ENCODE peak calls at places on chromosomes 7 and 10, in six cellular contexts. J, U, V, H, F and X are unnamed samples.

GRCh38 chr7:2529161-2530075 is 9.8 kb downstream of the LFNG start:
- DNase-seq in J (peak), H (peak), V (peak), U (no peak), F (peak), X (peak)

GRCh38 chr7:148261996-148262688 is 328.4 kb upstream of the C7orf33 start:
- DNase-seq in U (no peak), V (no peak), J (no peak), F (no peak), H (no peak), X (no peak)

GRCh38 chr7:28169166-28169713 is 11.4 kb downstream of the JAZF1 start:
- DNase-seq in V (no peak), U (no peak), H (no peak), F (no peak), J (no peak), X (no peak)

GRCh38 chr7:157528785-157529341 is 192.1 kb downstream of the DNAJB6 start:
- DNase-seq in H (no peak), F (no peak), J (no peak), U (no peak), V (peak), X (peak)

GRCh38 chr10:26557641-26558014 is 119.5 kb downstream of the APBB1IP start:
- DNase-seq in H (no peak), F (no peak), J (no peak), U (no peak), V (no peak), X (no peak)

GRCh38 chr7:157875230-157876179 is 538.7 kb downstream of the DNAJB6 start:
- DNase-seq in H (no peak), J (no peak), U (no peak), V (no peak), F (no peak), X (no peak)

GRCh38 chr7:1086588-1087461 is 1.1 kb upstream of the GPER1 start:
- DNase-seq in F (peak), U (peak), H (peak), V (peak), J (peak), X (peak)

GRCh38 chr7:46551603-46552002 is 630.5 kb upstream of the IGFBP3 start:
- DNase-seq in V (no peak), H (no peak), J (no peak), F (no peak), U (no peak), X (no peak)

GRCh38 chr10:25530306-25530705 is 355.5 kb downstream of the GPR158 start:
- DNase-seq in H (no peak), V (no peak), F (no peak), J (no peak), U (peak), X (no peak)

GRCh38 chr7:115941703-115942268 is 88.8 kb downstream of the TFEC start:
- DNase-seq in U (no peak), H (no peak), F (no peak), J (no peak), V (no peak), X (no peak)

GRCh38 chr7:129872054-129872453 is 80.7 kb downstream of the UBE2H start:
- DNase-seq in V (no peak), F (no peak), J (no peak), U (no peak), H (no peak), X (no peak)

GRCh38 chr10:123637326-123637880 is 28.8 kb upstream of the GPR26 start:
- DNase-seq in V (no peak), F (no peak), J (no peak), U (no peak), H (no peak), X (no peak)

GRCh38 chr10:132630666-132631347 is 93.2 kb downstream of the INPP5A start:
- DNase-seq in V (peak), U (no peak), F (peak), H (peak), J (no peak), X (no peak)

GRCh38 chr10:47260505-47261111 is 39.4 kb upstream of the GDF10 start:
- DNase-seq in F (no peak), V (no peak), U (no peak), H (no peak), J (peak), X (no peak)

GRCh38 chr7:40234046-40234445 is 99.2 kb downstream of the SUGCT start:
- DNase-seq in V (no peak), F (peak), J (no peak), H (no peak), U (no peak), X (no peak)

GRCh38 chr7:87627634-87627994 is 584 bp upstream of the RUNDC3B start:
- DNase-seq in F (peak), V (no peak), U (peak), H (peak), J (peak), X (no peak)

GRCh38 chr7:94056796-94057207 is 52.6 kb upstream of the BET1 start:
- DNase-seq in H (no peak), F (no peak), V (no peak), U (no peak), J (no peak), X (no peak)

GRCh38 chr7:92698237-92698841 is 108.1 kb upstream of the FAM133B start:
- DNase-seq in J (no peak), V (no peak), F (peak), H (peak), U (peak), X (no peak)

GRCh38 chr10:116627386-116627933 is 6.7 kb downstream of the PNLIPRP2 start:
- DNase-seq in U (no peak), F (peak), J (no peak), V (no peak), H (no peak), X (no peak)

GRCh38 chr10:120607016-120607709 is 150.1 kb downstream of the PLPP4 start:
- DNase-seq in F (no peak), U (no peak), V (no peak), H (no peak), J (no peak), X (no peak)

GRCh38 chr7:141511370-141512335 is 39.6 kb upstream of the AGK start:
- DNase-seq in V (no peak), U (peak), J (no peak), H (no peak), F (peak), X (peak)

GRCh38 chr10:52011113-52011512 is 303.0 kb upstream of the DKK1 start:
- DNase-seq in J (no peak), V (no peak), U (no peak), F (no peak), H (no peak), X (no peak)

GRCh38 chr7:134589491-134589941 is 40.6 kb downstream of the AKR1B15 start:
- DNase-seq in U (no peak), H (no peak), V (no peak), F (no peak), J (no peak), X (no peak)

GRCh38 chr7:55733584-55733983 is 129.0 kb downstream of the SEPTIN14 start:
- DNase-seq in H (no peak), J (no peak), F (no peak), V (no peak), U (no peak), X (no peak)

GRCh38 chr7:158614695-158615094 is 27.1 kb upstream of the PTPRN2 start:
- DNase-seq in U (no peak), J (no peak), F (no peak), H (no peak), V (no peak), X (no peak)

GRCh38 chr7:89474456-89474855 is 678.9 kb upstream of the TEX47 start:
- DNase-seq in U (no peak), J (no peak), H (no peak), F (no peak), V (no peak), X (no peak)

GRCh38 chr10:60594476-60595051 is 183.7 kb upstream of the CDK1 start:
- DNase-seq in H (no peak), F (no peak), V (no peak), J (no peak), U (no peak), X (no peak)

GRCh38 chr7:49523870-49524269 is 249.6 kb upstream of the VWC2 start:
- DNase-seq in H (no peak), U (no peak), F (no peak), V (no peak), J (no peak), X (no peak)

GRCh38 chr7:130286881-130287280 is 6.1 kb upstream of the CPA4 start:
- DNase-seq in U (no peak), H (no peak), J (no peak), V (no peak), F (peak), X (no peak)

DNA sequence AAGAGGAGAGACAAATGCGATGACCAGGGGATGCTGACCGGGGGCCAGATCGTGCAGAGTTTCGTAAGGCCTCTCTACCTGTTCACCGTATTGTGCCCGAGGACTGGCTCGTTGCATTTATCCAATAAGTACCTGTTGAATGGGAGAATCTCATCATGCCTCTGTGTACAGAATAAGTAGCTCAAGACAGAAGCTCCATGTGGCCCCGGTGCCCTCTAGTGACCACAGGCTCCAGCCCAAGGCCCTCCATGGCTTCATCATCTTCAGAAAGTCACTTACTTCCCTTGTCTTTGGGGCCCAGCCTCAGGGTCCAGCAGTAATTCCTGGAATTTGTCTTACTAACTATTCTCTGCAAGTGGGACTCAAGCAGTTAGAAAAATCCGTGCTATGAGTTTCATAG is 151.0 kb downstream of the CHN2 start:
- DNase-seq in H (peak), V (peak), F (peak), U (peak), J (no peak), X (no peak)
- TF ChIP-seq CTCF in H (no peak), V (peak), F (peak), U (peak), J (no peak), X (no peak)

GRCh38 chr7:140304071-140304799 is 94.1 kb downstream of the SLC37A3 start:
- DNase-seq in J (no peak), F (no peak), H (no peak), U (no peak), V (no peak), X (no peak)
- TF ChIP-seq CTCF in J (peak), F (no peak), H (no peak), U (peak), V (peak), X (no peak)

DNA sequence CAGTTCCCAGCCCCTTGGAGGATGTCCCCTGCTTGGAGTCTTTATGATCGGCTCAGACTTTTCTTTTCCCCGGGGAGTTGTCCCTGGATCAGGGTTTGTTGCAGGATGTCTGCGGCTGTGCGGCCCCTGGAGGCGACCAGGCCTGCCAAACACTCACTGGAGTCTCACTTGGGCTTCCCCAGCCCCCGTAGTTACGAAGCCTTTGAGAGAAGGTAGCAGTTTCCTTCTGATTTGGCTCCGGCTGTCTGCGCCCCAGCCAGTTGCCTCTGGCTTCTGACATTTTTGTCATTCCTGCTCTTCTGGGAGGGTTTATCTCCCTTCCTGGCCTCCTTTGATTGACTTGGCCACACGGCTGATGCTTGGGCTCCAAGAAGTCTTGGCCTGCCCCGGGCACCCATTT is 16.1 kb downstream of the COL26A1 start:
- DNase-seq in U (no peak), J (no peak), V (no peak), H (no peak), F (no peak), X (no peak)
- TF ChIP-seq CTCF in U (no peak), J (no peak), V (no peak), H (no peak), F (no peak), X (no peak)

GRCh38 chr7:37545619-37546356 is 97.1 kb upstream of the ELMO1 start:
- DNase-seq in H (no peak), V (no peak), F (no peak), U (no peak), J (no peak), X (no peak)

GRCh38 chr7:37538945-37539344 is 90.3 kb upstream of the ELMO1 start:
- DNase-seq in F (no peak), U (no peak), V (no peak), J (no peak), H (no peak), X (no peak)

GRCh38 chr7:37540917-37541316 is 92.3 kb upstream of the ELMO1 start:
- DNase-seq in U (no peak), J (no peak), V (no peak), F (no peak), H (no peak), X (no peak)

GRCh38 chr7:37546677-37547076 is 98.0 kb upstream of the ELMO1 start:
- DNase-seq in V (no peak), U (no peak), J (no peak), H (no peak), F (no peak), X (no peak)

GRCh38 chr7:37541810-37542443 is 93.3 kb upstream of the ELMO1 start:
- DNase-seq in H (no peak), V (no peak), U (no peak), F (no peak), J (no peak), X (no peak)
- TF ChIP-seq CTCF in H (no peak), V (no peak), U (no peak), F (no peak), J (no peak), X (no peak)

DNA sequence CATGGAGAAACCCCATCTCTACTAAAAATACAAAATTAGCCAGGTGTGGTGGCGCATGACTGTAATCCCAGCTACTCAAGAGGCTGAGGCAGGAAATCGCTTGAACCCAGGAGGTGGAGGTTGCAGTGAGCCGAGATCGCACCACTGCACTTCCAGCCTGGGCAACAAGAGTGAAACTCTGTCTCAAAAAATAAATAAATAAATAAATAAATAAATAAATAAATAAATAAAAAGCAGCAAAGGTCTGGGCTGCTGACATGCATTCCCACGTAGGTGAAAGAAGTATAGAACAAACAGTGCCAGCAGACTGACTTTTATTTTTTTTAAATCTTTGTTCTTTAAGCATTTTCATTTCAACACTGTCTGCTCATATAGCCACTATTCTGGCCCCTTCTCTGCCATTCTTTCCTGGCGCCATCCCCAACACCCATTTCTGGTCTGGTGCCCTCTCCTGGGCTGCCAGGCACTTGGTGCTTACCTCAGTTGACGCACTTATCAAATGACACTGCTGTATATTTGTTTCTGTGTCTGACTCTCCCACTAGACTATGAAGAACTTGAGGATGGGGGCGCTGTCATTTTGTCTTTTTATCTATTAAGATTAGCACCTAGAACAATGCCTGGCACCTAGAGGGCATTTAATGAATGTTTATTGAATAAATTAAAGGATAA is 15.6 kb downstream of the FAM107B start:
- DNase-seq in H (no peak), U (no peak), V (no peak), J (no peak), F (peak), X (no peak)
- TF ChIP-seq CTCF in H (no peak), U (no peak), V (no peak), J (no peak), F (no peak), X (no peak)

DNA sequence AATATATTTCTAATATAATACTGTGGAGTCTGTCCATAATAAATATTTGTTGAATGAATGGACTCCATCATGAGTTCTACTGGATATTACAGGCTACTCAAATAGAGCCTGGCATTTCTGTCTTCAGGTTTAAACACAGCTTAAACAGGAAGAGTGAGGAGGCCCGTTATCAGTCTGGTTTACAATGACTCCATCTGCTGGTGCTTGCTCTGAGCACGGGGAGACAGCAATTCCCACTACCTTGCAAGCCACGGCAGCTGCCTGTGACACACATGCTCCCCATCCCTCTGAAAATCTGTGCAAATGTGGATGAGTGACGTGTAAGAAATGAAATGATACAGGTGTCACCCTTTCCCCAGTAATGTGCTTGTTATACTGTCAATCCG is 293.5 kb upstream of the IMMP2L start:
- DNase-seq in V (no peak), H (no peak), U (no peak), F (no peak), J (no peak), X (no peak)
- TF ChIP-seq CTCF in V (no peak), H (no peak), U (no peak), F (no peak), J (no peak), X (no peak)

DNA sequence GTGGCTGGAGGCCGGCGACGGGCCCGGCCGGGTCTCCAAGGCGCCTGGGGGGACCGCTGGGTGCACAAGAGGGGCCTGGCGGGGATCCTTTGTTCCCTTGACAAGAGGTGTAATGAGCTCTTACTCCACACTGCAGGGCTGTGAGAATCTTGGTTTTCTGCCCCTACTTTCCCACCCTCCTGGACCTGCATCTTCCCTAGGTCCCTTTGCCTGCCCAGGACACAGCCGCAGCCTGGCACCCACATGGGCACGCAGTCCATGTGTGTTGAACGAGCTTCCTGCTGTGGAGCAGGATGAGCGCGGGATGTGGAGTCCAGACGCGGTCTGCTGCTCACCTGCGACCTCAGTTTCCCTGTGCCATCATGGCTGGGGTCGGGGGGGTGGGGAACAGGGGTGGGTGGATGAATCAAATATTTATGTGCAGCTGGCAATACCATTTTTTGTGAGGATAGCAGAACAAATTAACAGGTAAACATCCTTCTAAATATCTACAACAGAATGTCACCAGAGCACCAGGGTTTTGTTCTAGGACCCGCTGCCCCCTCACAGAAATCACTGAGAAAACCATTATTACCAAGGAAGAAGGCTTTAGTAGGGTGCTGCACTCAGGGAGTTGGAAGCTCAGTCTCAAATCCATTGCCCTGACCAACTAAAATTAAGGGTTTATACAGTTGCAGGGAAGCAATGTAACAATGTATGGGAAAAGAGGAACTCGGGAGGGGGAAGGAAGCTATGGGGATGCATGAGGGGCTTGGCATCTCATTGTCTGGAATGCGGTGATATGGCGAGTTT is 474 bp upstream of the NSMCE4A start:
- DNase-seq in H (no peak), V (no peak), U (no peak), J (no peak), F (no peak), X (no peak)
- TF ChIP-seq CTCF in H (no peak), V (no peak), U (no peak), J (no peak), F (peak), X (no peak)

GRCh38 chr7:97405842-97406241 is 288.3 kb downstream of the SDHAF3 start:
- DNase-seq in J (no peak), V (no peak), F (no peak), H (no peak), U (no peak), X (no peak)

GRCh38 chr7:97407106-97407505 is 289.6 kb downstream of the SDHAF3 start:
- DNase-seq in H (no peak), F (no peak), J (no peak), U (no peak), V (no peak), X (no peak)

DNA sequence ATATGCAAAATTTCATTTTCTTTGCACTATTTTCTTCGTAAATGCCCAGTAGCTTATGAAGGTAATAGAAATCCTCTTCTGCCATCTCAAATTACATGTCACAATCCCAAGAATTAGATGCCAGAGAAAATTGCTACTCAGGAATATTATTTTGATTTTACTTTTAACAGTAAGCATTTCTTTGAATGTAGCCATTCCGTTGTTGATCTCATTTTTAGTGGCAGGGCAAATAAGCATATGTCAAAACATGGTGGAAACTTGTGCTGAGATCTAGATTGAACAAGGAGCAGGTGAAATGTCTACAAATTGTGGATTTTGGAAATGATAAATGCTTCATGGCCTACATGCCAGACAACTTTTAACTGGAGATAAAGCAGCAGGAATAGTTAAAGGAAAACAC is 291.8 kb downstream of the SDHAF3 start:
- DNase-seq in V (no peak), U (no peak), J (no peak), H (no peak), F (no peak), X (no peak)
- TF ChIP-seq CTCF in V (no peak), U (no peak), J (no peak), H (no peak), F (no peak), X (no peak)